ENCODE peak calls at places on chromosomes 7 and 10, in five cellular contexts. L is CD8-positive, alpha-beta T cell; A is CD4-positive, alpha-beta T cell; V is heart right ventricle; Q is IMR-90. X is an unnamed sample. For H3K27me3, the result is how much of the 10 kb centered on the place peaks cover.

GRCh38 chr7:4613855-4614548 is 68.1 kb upstream of the FOXK1 start:
- DNase-seq in L (no peak), A (no peak), V (no peak), Q (peak), X (no peak)

GRCh38 chr7:155997431-155998327 is 185.4 kb upstream of the SHH start:
- DNase-seq in L (no peak), A (no peak), V (no peak), Q (no peak), X (no peak)

GRCh38 chr7:156751319-156751718 is 110.7 kb downstream of the RNF32 start:
- DNase-seq in L (no peak), A (no peak), V (no peak), Q (peak), X (no peak)

GRCh38 chr7:106591146-106591545 is 69.8 kb downstream of the CCDC71L start:
- DNase-seq in L (no peak), A (no peak), V (no peak), Q (no peak), X (no peak)

GRCh38 chr10:24054421-24054820 is 154.5 kb upstream of the KIAA1217 start:
- DNase-seq in L (no peak), A (no peak), V (no peak), Q (no peak), X (no peak)

GRCh38 chr10:75034131-75034512 is 77.3 kb upstream of the SAMD8 start:
- DNase-seq in L (no peak), A (no peak), V (no peak), Q (no peak), X (no peak)

GRCh38 chr10:20916976-20917375 is 19.9 kb upstream of the NEBL start:
- DNase-seq in L (no peak), A (no peak), V (no peak), Q (no peak), X (no peak)

GRCh38 chr7:91067266-91067665 is 197.0 kb upstream of the FZD1 start:
- DNase-seq in L (no peak), A (no peak), V (no peak), Q (no peak), X (no peak)

GRCh38 chr10:122301055-122301810 is 30.1 kb downstream of the BTBD16 start:
- DNase-seq in L (no peak), A (no peak), V (no peak), Q (peak), X (no peak)

GRCh38 chr7:36277247-36277542 is 112.5 kb upstream of the ANLN start:
- DNase-seq in L (no peak), A (no peak), V (no peak), Q (no peak), X (no peak)

GRCh38 chr7:76129366-76129765 is 72.3 kb upstream of the SRRM3 start:
- DNase-seq in L (no peak), A (no peak), V (no peak), Q (peak), X (no peak)

DNA sequence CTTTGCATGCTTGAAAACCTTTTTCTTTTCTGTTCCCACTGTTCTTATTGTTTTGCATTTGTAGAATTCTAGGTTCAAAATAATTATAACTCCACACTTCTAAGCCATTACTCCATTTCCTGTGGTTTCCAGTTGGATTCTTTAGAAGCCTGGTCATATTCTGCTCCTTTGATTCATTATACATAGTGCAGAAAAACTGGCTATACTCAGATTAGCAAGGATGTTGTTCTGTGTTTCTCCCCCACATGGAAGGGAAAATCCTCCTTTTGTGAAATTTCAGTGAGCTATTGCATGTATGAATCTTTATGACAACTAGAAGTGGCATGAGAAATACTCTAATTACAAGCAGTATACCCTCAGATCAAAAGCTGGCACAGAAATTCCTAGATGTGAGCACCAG is 79.5 kb downstream of the SLC13A1 start:
- DNase-seq in L (no peak), A (no peak), V (no peak), Q (no peak), X (no peak)
- TF ChIP-seq CTCF in L (no peak), A (no peak), V (no peak), Q (no peak), X (no peak)

GRCh38 chr7:105161366-105161765 is 147.4 kb downstream of the KMT2E start:
- DNase-seq in L (no peak), A (no peak), V (no peak), Q (no peak), X (no peak)
- H3K27me3 ChIP-seq in L (under half), A (under half), V (under half), Q (under half), X (under half)

GRCh38 chr10:133277277-133277992 is 767 bp upstream of the ADAM8 start:
- DNase-seq in L (no peak), A (no peak), V (no peak), Q (no peak), X (no peak)

GRCh38 chr10:133277993-133278576 is 1.4 kb upstream of the ADAM8 start:
- DNase-seq in L (no peak), A (no peak), V (no peak), Q (no peak), X (no peak)

GRCh38 chr10:133279266-133279960 is 2.7 kb upstream of the ADAM8 start:
- DNase-seq in L (no peak), A (no peak), V (no peak), Q (no peak), X (no peak)

GRCh38 chr10:133279961-133280283 is 3.3 kb upstream of the ADAM8 start:
- DNase-seq in L (no peak), A (no peak), V (no peak), Q (no peak), X (no peak)

DNA sequence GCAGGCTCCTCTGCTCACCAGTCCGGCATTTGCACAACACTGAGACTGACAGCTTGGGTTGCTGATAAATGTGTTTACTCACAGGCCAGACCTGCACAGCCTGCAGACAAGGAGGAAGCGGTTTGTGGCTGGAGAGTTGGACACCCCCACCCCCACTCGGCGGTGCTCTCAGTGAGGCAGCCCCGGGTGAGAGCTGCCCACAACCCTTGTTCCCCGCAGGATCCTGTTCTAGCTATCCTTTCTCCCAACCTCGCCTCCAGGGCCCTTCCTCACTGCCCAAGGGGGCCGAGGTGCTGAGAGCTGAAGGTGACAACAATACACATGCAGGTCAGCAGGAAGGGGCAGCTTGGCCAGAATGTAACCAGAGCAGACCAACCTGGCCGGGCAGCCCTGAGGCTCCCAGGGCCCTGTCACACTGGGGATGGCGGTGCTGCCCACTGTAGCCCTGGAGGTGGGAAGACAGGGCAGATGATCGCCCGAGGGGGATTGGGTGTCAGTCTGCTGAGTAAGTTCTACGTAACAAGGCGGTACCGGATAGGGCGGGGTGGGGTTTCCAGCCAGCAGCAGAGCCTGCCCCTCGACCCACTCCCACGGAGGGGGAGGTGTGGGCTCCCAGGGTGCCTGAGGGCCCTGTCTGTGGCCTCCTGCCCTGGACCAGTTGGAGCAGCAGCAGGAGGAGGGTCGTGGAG is 2.1 kb upstream of the ADAM8 start:
- DNase-seq in L (peak), A (peak), V (no peak), Q (peak), X (no peak)
- TF ChIP-seq CTCF in L (no peak), A (no peak), V (no peak), Q (no peak), X (no peak)

GRCh38 chr10:91557540-91558231 is 75.2 kb downstream of the PPP1R3C start:
- DNase-seq in L (no peak), A (no peak), V (no peak), Q (no peak), X (no peak)

GRCh38 chr10:91556691-91557529 is 76.0 kb downstream of the PPP1R3C start:
- DNase-seq in L (no peak), A (no peak), V (no peak), Q (no peak), X (no peak)

GRCh38 chr10:91559170-91559569 is 73.7 kb downstream of the PPP1R3C start:
- DNase-seq in L (no peak), A (no peak), V (no peak), Q (no peak), X (no peak)

GRCh38 chr10:91558473-91558872 is 74.4 kb downstream of the PPP1R3C start:
- DNase-seq in L (no peak), A (no peak), V (no peak), Q (no peak), X (no peak)

GRCh38 chr10:91559750-91560149 is 73.1 kb downstream of the PPP1R3C start:
- DNase-seq in L (no peak), A (no peak), V (no peak), Q (no peak), X (no peak)
- H3K27me3 ChIP-seq in L (under half), A (under half), V (under half), Q (under half), X (under half)